ENCODE peak calls at places on chromosomes 6 and 20, in six cellular contexts. F is H1, N is mesenchymal stem cell, W is mesendoderm, L is neuronal stem cell, G is trophoblast cell. B is an unnamed sample. For H3K36me3, the result is how much of the 10 kb centered on the place peaks cover.

GRCh38 chr6:2875840-2876207 is 27.3 kb downstream of the SERPINB9 start:
- DNase-seq in F (no peak), N (no peak), W (peak), L (no peak), G (no peak), B (no peak)

GRCh38 chr6:34128045-34128444 is 17.8 kb downstream of the GRM4 start:
- DNase-seq in F (no peak), N (no peak), W (no peak), L (no peak), G (no peak), B (no peak)

GRCh38 chr20:60138263-60139127 is 180.3 kb downstream of the CDH26 start:
- DNase-seq in F (no peak), N (no peak), W (no peak), L (no peak), G (no peak), B (peak)

GRCh38 chr20:23188377-23189169 is 102.4 kb upstream of the CD93 start:
- DNase-seq in F (no peak), N (no peak), W (no peak), L (no peak), G (no peak), B (no peak)

GRCh38 chr6:73058736-73059135 is 166.6 kb downstream of the KHDC1L start:
- DNase-seq in F (no peak), N (no peak), W (no peak), L (no peak), G (no peak), B (no peak)

GRCh38 chr20:25065044-25065624 is 7.2 kb upstream of the ACSS1 start:
- DNase-seq in F (no peak), N (no peak), W (no peak), L (no peak), G (no peak), B (no peak)

GRCh38 chr6:5995705-5996686 is 10.7 kb downstream of the NRN1 start:
- DNase-seq in F (no peak), N (no peak), W (peak), L (no peak), G (peak), B (peak)

GRCh38 chr6:130655586-130655985 is 171.6 kb upstream of the SMLR1 start:
- DNase-seq in F (no peak), N (peak), W (no peak), L (no peak), G (no peak), B (peak)

GRCh38 chr20:62303327-62304226 is 780 bp downstream of the ADRM1 start:
- DNase-seq in F (no peak), N (peak), W (peak), L (no peak), G (peak), B (no peak)

GRCh38 chr20:34538671-34539123 is 19.8 kb upstream of the MAP1LC3A start:
- DNase-seq in F (no peak), N (peak), W (peak), L (no peak), G (peak), B (peak)

GRCh38 chr20:24423291-24423690 is 46.1 kb upstream of the SYNDIG1 start:
- DNase-seq in F (no peak), N (no peak), W (no peak), L (no peak), G (no peak), B (no peak)

GRCh38 chr6:1884313-1884712 is 274.6 kb downstream of the FOXC1 start:
- DNase-seq in F (no peak), N (no peak), W (no peak), L (no peak), G (no peak), B (no peak)

GRCh38 chr6:147040521-147040920 is 163.7 kb upstream of the STXBP5 start:
- DNase-seq in F (no peak), N (no peak), W (no peak), L (no peak), G (no peak), B (no peak)

GRCh38 chr6:165439928-165440554 is 130.6 kb upstream of the C6orf118 start:
- DNase-seq in F (no peak), N (peak), W (peak), L (peak), G (no peak), B (peak)

GRCh38 chr6:33827546-33828451 is 24.0 kb upstream of the MLN start:
- DNase-seq in F (no peak), N (peak), W (no peak), L (no peak), G (no peak), B (peak)

GRCh38 chr6:11486486-11486885 is 51.1 kb upstream of the TMEM170B start:
- DNase-seq in F (no peak), N (no peak), W (no peak), L (no peak), G (no peak), B (no peak)

GRCh38 chr6:132495604-132496079 is 17.3 kb downstream of the STX7 start:
- DNase-seq in F (no peak), N (no peak), W (no peak), L (no peak), G (no peak), B (no peak)

GRCh38 chr6:41605649-41606048 is 32.6 kb upstream of the MDFI start:
- DNase-seq in F (no peak), N (no peak), W (no peak), L (no peak), G (no peak), B (no peak)

GRCh38 chr20:58224097-58224496 is 4.4 kb downstream of the ANKRD60 start:
- DNase-seq in F (no peak), N (no peak), W (no peak), L (no peak), G (no peak), B (no peak)

GRCh38 chr6:138724015-138724414 is 49.6 kb upstream of the CCDC28A start:
- DNase-seq in F (no peak), N (peak), W (peak), L (no peak), G (peak), B (no peak)

GRCh38 chr20:10634683-10635411 is 39.0 kb downstream of the JAG1 start:
- DNase-seq in F (no peak), N (peak), W (no peak), L (no peak), G (peak), B (peak)

GRCh38 chr6:33856655-33857054 is 52.9 kb upstream of the MLN start:
- DNase-seq in F (no peak), N (no peak), W (no peak), L (no peak), G (no peak), B (no peak)

GRCh38 chr6:56649053-56649769 is 6.5 kb upstream of the DST start:
- DNase-seq in F (no peak), N (peak), W (no peak), L (no peak), G (no peak), B (no peak)

GRCh38 chr20:4507288-4507719 is 214.4 kb upstream of the PRND start:
- DNase-seq in F (no peak), N (peak), W (no peak), L (no peak), G (peak), B (peak)

GRCh38 chr6:110581682-110582081 is 105.3 kb upstream of the SLC22A16 start:
- DNase-seq in F (no peak), N (no peak), W (peak), L (no peak), G (no peak), B (no peak)

GRCh38 chr20:401682-402495 is 6.2 kb upstream of the RBCK1 start:
- DNase-seq in F (no peak), N (no peak), W (peak), L (no peak), G (peak), B (peak)

GRCh38 chr20:37066168-37066567 is 29.6 kb downstream of the RBL1 start:
- DNase-seq in F (no peak), N (no peak), W (no peak), L (no peak), G (no peak), B (no peak)

GRCh38 chr6:3139090-3139903 is 18.0 kb downstream of the TUBB2A start:
- DNase-seq in F (no peak), N (peak), W (no peak), L (no peak), G (peak), B (peak)

GRCh38 chr6:21522007-21522758 is 71.4 kb upstream of the SOX4 start:
- DNase-seq in F (no peak), N (no peak), W (no peak), L (no peak), G (no peak), B (no peak)

GRCh38 chr6:170444056-170444505 is 109.0 kb downstream of the PSMB1 start:
- DNase-seq in F (no peak), N (no peak), W (no peak), L (no peak), G (no peak), B (no peak)

GRCh38 chr6:168166627-168167026 is 87.6 kb upstream of the FRMD1 start:
- DNase-seq in F (no peak), N (no peak), W (no peak), L (no peak), G (no peak), B (no peak)

GRCh38 chr6:24332306-24332705 is 25.6 kb downstream of the DCDC2 start:
- DNase-seq in F (no peak), N (peak), W (peak), L (no peak), G (peak), B (no peak)

GRCh38 chr6:134995536-134995935 is 45.6 kb upstream of the ALDH8A1 start:
- DNase-seq in F (no peak), N (no peak), W (no peak), L (no peak), G (no peak), B (no peak)

GRCh38 chr6:81766482-81767069 is 14.1 kb upstream of the TENT5A start:
- DNase-seq in F (no peak), N (peak), W (peak), L (no peak), G (no peak), B (peak)

GRCh38 chr20:57680934-57681914 is 28.6 kb downstream of the PMEPA1 start:
- DNase-seq in F (no peak), N (no peak), W (no peak), L (no peak), G (peak), B (no peak)

DNA sequence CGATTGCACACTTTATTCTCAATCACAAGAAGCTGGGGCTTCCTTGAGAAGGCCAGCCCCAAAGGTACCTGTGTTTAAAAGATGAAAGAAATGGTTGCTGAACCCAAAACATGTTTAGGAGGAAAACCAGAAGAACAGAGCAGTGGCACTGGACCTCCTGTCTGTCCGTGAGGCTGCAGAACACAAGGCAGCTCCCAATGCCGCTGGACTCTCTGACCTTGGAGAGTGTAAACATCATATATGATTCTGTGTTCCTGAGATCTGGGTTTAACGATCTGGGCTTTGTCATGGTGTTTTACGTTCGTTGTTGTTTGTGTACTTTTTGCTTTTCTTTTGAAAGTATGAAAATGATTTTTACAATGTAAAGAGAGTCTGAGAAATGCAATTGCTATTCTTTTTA is 106.1 kb downstream of the SLC22A3 start:
- DNase-seq in F (no peak), N (no peak), W (no peak), L (no peak), G (no peak), B (no peak)
- H2BK120ac ChIP-seq in F (no peak), N (no peak), W (no peak), L (no peak), G (no peak), B (no peak)

GRCh38 chr20:32834972-32835371 is 15.2 kb downstream of the MAPRE1 start:
- DNase-seq in F (no peak), N (no peak), W (no peak), L (no peak), G (no peak), B (no peak)

GRCh38 chr20:32829291-32830005 is 9.7 kb downstream of the MAPRE1 start:
- DNase-seq in F (no peak), N (no peak), W (no peak), L (no peak), G (no peak), B (peak)

GRCh38 chr20:32832664-32833063 is 12.9 kb downstream of the MAPRE1 start:
- DNase-seq in F (no peak), N (no peak), W (no peak), L (no peak), G (no peak), B (no peak)

GRCh38 chr20:32830437-32830836 is 10.7 kb downstream of the MAPRE1 start:
- DNase-seq in F (no peak), N (peak), W (no peak), L (no peak), G (no peak), B (peak)

GRCh38 chr20:32831982-32832381 is 12.2 kb downstream of the MAPRE1 start:
- DNase-seq in F (no peak), N (no peak), W (no peak), L (no peak), G (no peak), B (no peak)
- H3K36me3 ChIP-seq in F (under half), N (under half), W (under half), L (under half), G (under half), B (under half)

DNA sequence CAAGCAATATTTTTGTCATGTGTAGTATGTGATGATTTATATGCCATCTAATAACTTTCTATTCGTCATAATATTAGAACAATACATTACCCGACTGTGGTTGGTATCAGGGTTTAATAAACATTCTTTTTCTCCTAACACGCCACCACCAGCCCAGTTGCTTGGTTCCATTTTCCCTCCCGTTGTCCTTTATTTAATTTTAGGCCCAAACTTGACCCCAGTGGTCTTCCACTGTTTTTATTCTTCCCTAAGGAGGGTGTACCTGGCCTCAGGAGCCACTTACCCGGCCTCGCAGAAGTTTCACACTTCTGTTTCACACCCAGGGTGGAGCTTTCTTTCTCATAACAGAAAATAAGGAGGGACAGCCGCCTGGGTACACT is 33.1 kb upstream of the PIM1 start:
- DNase-seq in F (no peak), N (no peak), W (no peak), L (no peak), G (no peak), B (no peak)
- H2BK120ac ChIP-seq in F (peak), N (peak), W (peak), L (peak), G (peak), B (peak)

DNA sequence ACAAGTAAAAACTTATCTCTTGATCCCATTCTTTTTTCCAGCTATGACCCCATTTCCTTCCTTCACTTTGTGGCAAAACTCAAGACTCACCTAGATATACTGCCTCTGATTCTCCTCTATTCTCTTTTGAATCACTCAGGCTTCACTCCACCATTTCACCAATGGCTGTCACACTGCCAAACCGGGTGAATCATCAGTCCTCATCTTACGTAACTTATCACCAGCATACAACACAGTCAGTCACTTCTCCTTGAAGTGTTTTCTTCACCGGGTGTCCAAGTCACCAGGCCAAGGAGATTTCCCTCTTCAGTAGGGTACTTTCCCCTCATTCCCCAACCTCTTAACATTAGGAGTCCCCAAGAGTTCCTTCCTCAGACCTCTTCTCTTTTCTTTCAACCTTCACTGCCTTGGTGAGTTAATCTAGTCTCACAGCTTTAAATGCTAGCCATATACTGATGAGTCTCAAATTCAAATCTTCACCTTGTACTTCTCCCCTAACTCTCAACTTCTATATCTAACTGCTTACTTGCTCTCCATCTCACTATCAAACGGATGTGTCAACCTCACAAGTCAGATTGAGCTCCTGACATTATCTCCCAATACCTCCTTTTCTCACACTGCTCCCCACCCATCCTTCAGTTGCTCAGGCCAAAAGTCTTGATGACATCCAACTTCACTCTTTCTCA is 6.0 kb downstream of the TMEM242 start:
- DNase-seq in F (no peak), N (peak), W (no peak), L (no peak), G (peak), B (peak)
- H3K36me3 ChIP-seq in F (under half), N (under half), W (under half), L (under half), G (under half), B (under half)

GRCh38 chr6:136591617-136592016 is 41.4 kb upstream of the MAP7 start:
- DNase-seq in F (no peak), N (no peak), W (no peak), L (no peak), G (no peak), B (no peak)

GRCh38 chr6:136592930-136593673 is 42.9 kb upstream of the MAP7 start:
- DNase-seq in F (no peak), N (peak), W (no peak), L (no peak), G (peak), B (peak)

GRCh38 chr6:136594671-136595070 is 44.4 kb upstream of the MAP7 start:
- DNase-seq in F (no peak), N (no peak), W (no peak), L (no peak), G (no peak), B (no peak)

GRCh38 chr6:136598048-136598447 is 47.8 kb upstream of the MAP7 start:
- DNase-seq in F (no peak), N (no peak), W (no peak), L (no peak), G (no peak), B (no peak)

GRCh38 chr6:136593748-136594490 is 43.7 kb upstream of the MAP7 start:
- DNase-seq in F (no peak), N (peak), W (peak), L (no peak), G (peak), B (peak)
- H2BK120ac ChIP-seq in F (no peak), N (peak), W (no peak), L (no peak), G (no peak), B (peak)

GRCh38 chr6:52508261-52508739 is 68.6 kb downstream of the TRAM2 start:
- DNase-seq in F (no peak), N (no peak), W (no peak), L (no peak), G (no peak), B (no peak)
- H3K36me3 ChIP-seq in F (under half), N (half or more), W (under half), L (under half), G (under half), B (half or more)